ENCODE peak calls at places on chromosome 21, in four cellular contexts. P, J, S and X are unnamed samples.

GRCh38 chr21:17693801-17694200 is 81.1 kb upstream of the BTG3 start:
- DNase-seq in P (no peak), J (no peak), S (no peak), X (no peak)

GRCh38 chr21:22345624-22346023 is 1347.4 kb downstream of the NCAM2 start:
- DNase-seq in P (no peak), J (no peak), S (no peak), X (no peak)

GRCh38 chr21:20802631-20803260 is 195.5 kb upstream of the NCAM2 start:
- DNase-seq in P (no peak), J (no peak), S (no peak), X (no peak)

GRCh38 chr21:29656504-29657227 is 283.1 kb downstream of the GRIK1 start:
- DNase-seq in P (no peak), J (no peak), S (peak), X (peak)

GRCh38 chr21:45419162-45419561 is 14.2 kb downstream of the COL18A1 start:
- DNase-seq in P (no peak), J (no peak), S (no peak), X (no peak)

GRCh38 chr21:44473915-44474555 is 18.7 kb downstream of the LRRC3 start:
- DNase-seq in P (no peak), J (no peak), S (no peak), X (no peak)

GRCh38 chr21:21688877-21689276 is 690.7 kb downstream of the NCAM2 start:
- DNase-seq in P (peak), J (no peak), S (peak), X (no peak)

GRCh38 chr21:40707271-40707670 is 139.7 kb downstream of the DSCAM start:
- DNase-seq in P (no peak), J (no peak), S (no peak), X (no peak)

GRCh38 chr21:31124005-31124404 is 85.7 kb upstream of the KRTAP19-8 start:
- DNase-seq in P (no peak), J (no peak), S (no peak), X (no peak)

GRCh38 chr21:19853709-19854575 is 1144.3 kb upstream of the NCAM2 start:
- DNase-seq in P (peak), J (no peak), S (no peak), X (no peak)

GRCh38 chr21:45306832-45307571 is 19.3 kb upstream of the POFUT2 start:
- DNase-seq in P (peak), J (no peak), S (peak), X (no peak)

GRCh38 chr21:29217818-29218252 is 80.9 kb upstream of the BACH1 start:
- DNase-seq in P (no peak), J (no peak), S (peak), X (peak)

GRCh38 chr21:27813750-27814149 is 846.9 kb upstream of the ADAMTS5 start:
- DNase-seq in P (no peak), J (no peak), S (no peak), X (no peak)

GRCh38 chr21:27817061-27817460 is 850.2 kb upstream of the ADAMTS5 start:
- DNase-seq in P (no peak), J (no peak), S (no peak), X (no peak)

GRCh38 chr21:25501996-25502665 is 105.2 kb downstream of the MRPL39 start:
- DNase-seq in P (no peak), J (no peak), S (no peak), X (no peak)

GRCh38 chr21:30482130-30482529 is 2.0 kb upstream of the KRTAP19-1 start:
- DNase-seq in P (no peak), J (no peak), S (no peak), X (no peak)

GRCh38 chr21:42317341-42317741 is 2.1 kb upstream of the TFF3 start:
- DNase-seq in P (no peak), J (no peak), S (no peak), X (no peak)
- H3K27ac ChIP-seq in P (no peak), J (no peak), S (no peak), X (no peak)

GRCh38 chr21:33394260-33394659 is 9.0 kb upstream of the IFNGR2 start:
- DNase-seq in P (no peak), J (no peak), S (peak), X (no peak)

GRCh38 chr21:33396436-33396835 is 6.8 kb upstream of the IFNGR2 start:
- DNase-seq in P (no peak), J (no peak), S (no peak), X (no peak)

GRCh38 chr21:33395866-33396265 is 7.3 kb upstream of the IFNGR2 start:
- DNase-seq in P (no peak), J (no peak), S (peak), X (no peak)

GRCh38 chr21:33399821-33400220 is 3.4 kb upstream of the IFNGR2 start:
- DNase-seq in P (no peak), J (no peak), S (no peak), X (no peak)

DNA sequence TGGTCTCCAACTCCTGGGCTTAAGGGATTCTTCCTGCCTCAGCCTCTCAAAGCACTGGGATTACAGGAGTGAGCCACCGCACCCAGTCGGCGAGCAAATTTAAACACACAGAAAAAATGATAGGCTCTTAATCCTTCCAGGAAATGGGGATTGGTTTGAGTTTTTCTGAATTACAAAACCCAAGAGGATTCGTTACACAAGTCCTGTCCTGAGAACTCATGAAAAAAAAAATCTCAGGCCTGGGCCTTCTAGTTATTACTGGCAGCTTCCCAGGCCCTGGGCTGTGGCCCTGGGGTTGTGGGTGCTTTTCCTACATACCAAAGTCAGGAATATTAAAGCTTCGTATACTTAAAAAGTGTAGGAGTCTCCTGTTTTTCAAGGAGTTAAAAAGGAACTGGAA is 6.2 kb upstream of the IFNGR2 start:
- DNase-seq in P (no peak), J (no peak), S (peak), X (no peak)
- H3K27ac ChIP-seq in P (no peak), J (no peak), S (no peak), X (no peak)

DNA sequence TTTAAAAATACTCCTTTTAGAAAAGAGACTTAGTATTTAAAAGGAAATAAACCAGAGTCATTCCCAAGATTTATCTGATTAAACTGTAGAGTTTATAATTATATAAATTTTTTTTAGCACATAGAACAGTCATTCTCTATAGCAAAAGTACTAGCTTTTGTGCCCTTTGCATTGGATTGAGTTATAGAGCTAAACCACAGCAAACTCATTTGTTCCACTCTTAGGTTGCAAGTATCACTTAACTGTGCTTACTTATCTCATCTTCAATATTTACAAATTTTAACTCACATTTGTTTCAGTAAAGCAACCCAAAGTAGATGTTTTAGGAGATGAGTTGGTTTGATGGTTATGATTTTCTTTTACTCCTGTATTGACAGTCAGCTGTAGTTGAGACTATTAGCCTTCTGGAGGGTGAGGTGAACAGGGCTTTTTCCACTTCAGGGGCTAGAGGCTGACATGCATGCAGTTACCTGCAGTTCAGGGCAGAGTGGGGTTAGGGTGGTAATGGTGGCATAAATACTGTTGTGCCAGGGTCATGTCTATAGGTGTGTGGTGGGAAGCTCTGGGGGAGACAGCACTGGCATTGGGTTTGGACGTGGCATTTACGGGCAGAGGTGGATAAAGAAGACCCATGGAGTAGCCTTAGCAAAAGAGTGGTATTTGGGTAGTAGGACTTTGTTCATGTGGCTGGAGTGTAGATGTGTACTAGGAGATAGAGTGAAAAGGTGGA is 42.1 kb downstream of the DYRK1A start:
- DNase-seq in P (no peak), J (no peak), S (peak), X (no peak)
- H3K27ac ChIP-seq in P (peak), J (no peak), S (peak), X (no peak)

GRCh38 chr21:38821248-38821647 is 15.5 kb downstream of the ETS2 start:
- DNase-seq in P (no peak), J (no peak), S (no peak), X (no peak)
- H3K27ac ChIP-seq in P (peak), J (no peak), S (no peak), X (peak)

GRCh38 chr21:33240404-33240803 is 10.7 kb downstream of the IFNAR2 start:
- DNase-seq in P (no peak), J (no peak), S (no peak), X (no peak)
- H3K27ac ChIP-seq in P (no peak), J (no peak), S (no peak), X (no peak)

DNA sequence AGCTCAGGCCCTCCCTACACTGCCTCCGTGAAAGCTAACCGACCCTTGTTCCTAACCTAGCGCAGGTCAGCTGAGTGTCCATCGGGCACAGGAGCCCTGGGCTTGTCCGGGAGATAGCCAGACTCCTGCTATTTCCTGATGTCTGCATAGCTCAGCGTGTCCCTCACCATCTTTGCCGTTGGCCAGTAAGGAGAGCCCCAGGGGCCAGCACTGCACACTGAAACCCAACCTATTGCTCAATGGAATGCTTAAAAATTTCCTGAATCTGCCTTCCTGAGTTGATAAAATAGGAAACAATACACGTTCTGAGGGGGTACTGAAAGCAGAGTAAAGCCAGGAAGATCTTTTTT is 2.2 kb downstream of the RUNX1 start:
- DNase-seq in P (peak), J (no peak), S (peak), X (no peak)
- H3K27ac ChIP-seq in P (peak), J (peak), S (peak), X (peak)